ENCODE peak calls at places on chromosomes 12 and 14, in ten cellular contexts. One of them, this sample, is unnamed.

GRCh38 chr12:14774074-14774943 is 29.0 kb downstream of the WBP11 start:
- DNase-seq in dorsolateral prefrontal cortex: peak
- DNase-seq in natural killer cell: peak
- DNase-seq in astrocyte: peak
- DNase-seq in AG10803: peak
- DNase-seq in IMR-90: peak
- DNase-seq in breast epithelium: peak
- DNase-seq in testis: peak
- DNase-seq in type B pancreatic cell: peak
- DNase-seq in GM23338: peak
- DNase-seq in this sample: peak

GRCh38 chr14:33617154-33617553 is 333.7 kb downstream of the EGLN3 start:
- DNase-seq in dorsolateral prefrontal cortex: no peak
- DNase-seq in natural killer cell: no peak
- DNase-seq in astrocyte: peak
- DNase-seq in AG10803: peak
- DNase-seq in IMR-90: peak
- DNase-seq in breast epithelium: no peak
- DNase-seq in testis: no peak
- DNase-seq in type B pancreatic cell: no peak
- DNase-seq in GM23338: no peak
- DNase-seq in this sample: no peak

GRCh38 chr12:24008166-24008565 is 58.7 kb upstream of the SOX5 start:
- DNase-seq in dorsolateral prefrontal cortex: no peak
- DNase-seq in natural killer cell: no peak
- DNase-seq in astrocyte: no peak
- DNase-seq in AG10803: no peak
- DNase-seq in IMR-90: no peak
- DNase-seq in breast epithelium: no peak
- DNase-seq in testis: no peak
- DNase-seq in type B pancreatic cell: no peak
- DNase-seq in GM23338: no peak
- DNase-seq in this sample: no peak

GRCh38 chr14:22011243-22011642 is 337.6 kb upstream of the OR4E1 start:
- DNase-seq in dorsolateral prefrontal cortex: no peak
- DNase-seq in natural killer cell: no peak
- DNase-seq in astrocyte: no peak
- DNase-seq in AG10803: no peak
- DNase-seq in IMR-90: no peak
- DNase-seq in breast epithelium: no peak
- DNase-seq in testis: no peak
- DNase-seq in type B pancreatic cell: no peak
- DNase-seq in GM23338: no peak
- DNase-seq in this sample: no peak

GRCh38 chr12:103779410-103780092 is 61.5 kb downstream of the NT5DC3 start:
- DNase-seq in dorsolateral prefrontal cortex: no peak
- DNase-seq in natural killer cell: no peak
- DNase-seq in astrocyte: peak
- DNase-seq in AG10803: peak
- DNase-seq in IMR-90: peak
- DNase-seq in breast epithelium: no peak
- DNase-seq in testis: no peak
- DNase-seq in type B pancreatic cell: no peak
- DNase-seq in GM23338: peak
- DNase-seq in this sample: no peak

GRCh38 chr12:103806807-103807206 is 34.2 kb downstream of the NT5DC3 start:
- DNase-seq in dorsolateral prefrontal cortex: no peak
- DNase-seq in natural killer cell: no peak
- DNase-seq in astrocyte: peak
- DNase-seq in AG10803: no peak
- DNase-seq in IMR-90: no peak
- DNase-seq in breast epithelium: no peak
- DNase-seq in testis: no peak
- DNase-seq in type B pancreatic cell: no peak
- DNase-seq in GM23338: no peak
- DNase-seq in this sample: no peak

GRCh38 chr12:56307221-56307965 is 7.3 kb upstream of the CS start:
- DNase-seq in dorsolateral prefrontal cortex: no peak
- DNase-seq in natural killer cell: no peak
- DNase-seq in astrocyte: no peak
- DNase-seq in AG10803: no peak
- DNase-seq in IMR-90: no peak
- DNase-seq in breast epithelium: no peak
- DNase-seq in testis: no peak
- DNase-seq in type B pancreatic cell: no peak
- DNase-seq in GM23338: no peak
- DNase-seq in this sample: no peak

GRCh38 chr12:6826125-6826733 is 2.0 kb upstream of the P3H3 start:
- DNase-seq in dorsolateral prefrontal cortex: no peak
- DNase-seq in natural killer cell: no peak
- DNase-seq in astrocyte: no peak
- DNase-seq in AG10803: no peak
- DNase-seq in IMR-90: no peak
- DNase-seq in breast epithelium: no peak
- DNase-seq in testis: no peak
- DNase-seq in type B pancreatic cell: no peak
- DNase-seq in GM23338: no peak
- DNase-seq in this sample: no peak

GRCh38 chr12:46998811-46999368 is 80.5 kb upstream of the PCED1B start:
- DNase-seq in dorsolateral prefrontal cortex: no peak
- DNase-seq in natural killer cell: no peak
- DNase-seq in astrocyte: peak
- DNase-seq in AG10803: peak
- DNase-seq in IMR-90: peak
- DNase-seq in breast epithelium: no peak
- DNase-seq in testis: no peak
- DNase-seq in type B pancreatic cell: no peak
- DNase-seq in GM23338: no peak
- DNase-seq in this sample: no peak

GRCh38 chr12:76866726-76867125 is 12.1 kb downstream of the CSRP2 start:
- DNase-seq in dorsolateral prefrontal cortex: no peak
- DNase-seq in natural killer cell: no peak
- DNase-seq in astrocyte: peak
- DNase-seq in AG10803: peak
- DNase-seq in IMR-90: peak
- DNase-seq in breast epithelium: no peak
- DNase-seq in testis: no peak
- DNase-seq in type B pancreatic cell: no peak
- DNase-seq in GM23338: no peak
- DNase-seq in this sample: no peak

GRCh38 chr12:120197542-120197887 is 3.0 kb upstream of the GCN1 start:
- DNase-seq in dorsolateral prefrontal cortex: no peak
- DNase-seq in natural killer cell: no peak
- DNase-seq in astrocyte: no peak
- DNase-seq in AG10803: no peak
- DNase-seq in IMR-90: no peak
- DNase-seq in breast epithelium: no peak
- DNase-seq in testis: no peak
- DNase-seq in type B pancreatic cell: no peak
- DNase-seq in GM23338: no peak
- DNase-seq in this sample: no peak

GRCh38 chr12:92466391-92467305 is 236.1 kb upstream of the PLEKHG7 start:
- DNase-seq in dorsolateral prefrontal cortex: peak
- DNase-seq in natural killer cell: no peak
- DNase-seq in astrocyte: peak
- DNase-seq in AG10803: no peak
- DNase-seq in IMR-90: peak
- DNase-seq in breast epithelium: no peak
- DNase-seq in testis: no peak
- DNase-seq in type B pancreatic cell: no peak
- DNase-seq in GM23338: peak
- DNase-seq in this sample: peak

GRCh38 chr14:52992236-52992635 is 41.4 kb upstream of the FERMT2 start:
- DNase-seq in dorsolateral prefrontal cortex: no peak
- DNase-seq in natural killer cell: no peak
- DNase-seq in astrocyte: no peak
- DNase-seq in AG10803: no peak
- DNase-seq in IMR-90: no peak
- DNase-seq in breast epithelium: no peak
- DNase-seq in testis: no peak
- DNase-seq in type B pancreatic cell: no peak
- DNase-seq in GM23338: no peak
- DNase-seq in this sample: no peak

GRCh38 chr14:24418492-24418873 is 11.0 kb downstream of the CBLN3 start:
- DNase-seq in dorsolateral prefrontal cortex: no peak
- DNase-seq in natural killer cell: no peak
- DNase-seq in astrocyte: no peak
- DNase-seq in AG10803: peak
- DNase-seq in IMR-90: no peak
- DNase-seq in breast epithelium: no peak
- DNase-seq in testis: no peak
- DNase-seq in type B pancreatic cell: no peak
- DNase-seq in GM23338: no peak
- DNase-seq in this sample: no peak

GRCh38 chr14:37062191-37062803 is 110.1 kb downstream of the SLC25A21 start:
- DNase-seq in dorsolateral prefrontal cortex: no peak
- DNase-seq in natural killer cell: no peak
- DNase-seq in astrocyte: no peak
- DNase-seq in AG10803: no peak
- DNase-seq in IMR-90: no peak
- DNase-seq in breast epithelium: no peak
- DNase-seq in testis: no peak
- DNase-seq in type B pancreatic cell: no peak
- DNase-seq in GM23338: no peak
- DNase-seq in this sample: no peak

GRCh38 chr14:87260460-87260859 is 732.5 kb downstream of the GALC start:
- DNase-seq in dorsolateral prefrontal cortex: no peak
- DNase-seq in natural killer cell: no peak
- DNase-seq in astrocyte: no peak
- DNase-seq in AG10803: no peak
- DNase-seq in IMR-90: no peak
- DNase-seq in breast epithelium: no peak
- DNase-seq in testis: no peak
- DNase-seq in type B pancreatic cell: no peak
- DNase-seq in GM23338: peak
- DNase-seq in this sample: no peak

GRCh38 chr12:100859063-100859627 is 64.6 kb downstream of the ANO4 start:
- DNase-seq in dorsolateral prefrontal cortex: no peak
- DNase-seq in natural killer cell: no peak
- DNase-seq in astrocyte: no peak
- DNase-seq in AG10803: no peak
- DNase-seq in IMR-90: no peak
- DNase-seq in breast epithelium: no peak
- DNase-seq in testis: no peak
- DNase-seq in type B pancreatic cell: no peak
- DNase-seq in GM23338: no peak
- DNase-seq in this sample: no peak

GRCh38 chr14:100662850-100663527 is 63.7 kb upstream of the DLK1 start:
- DNase-seq in dorsolateral prefrontal cortex: peak
- DNase-seq in natural killer cell: peak
- DNase-seq in astrocyte: peak
- DNase-seq in AG10803: peak
- DNase-seq in IMR-90: peak
- DNase-seq in breast epithelium: peak
- DNase-seq in testis: peak
- DNase-seq in type B pancreatic cell: peak
- DNase-seq in GM23338: peak
- DNase-seq in this sample: peak

GRCh38 chr12:26832817-26833691 is at the start of gene ITPR2:
- DNase-seq in dorsolateral prefrontal cortex: peak
- DNase-seq in natural killer cell: peak
- DNase-seq in astrocyte: peak
- DNase-seq in AG10803: peak
- DNase-seq in IMR-90: peak
- DNase-seq in breast epithelium: peak
- DNase-seq in testis: peak
- DNase-seq in type B pancreatic cell: peak
- DNase-seq in GM23338: peak
- DNase-seq in this sample: peak
- TF ChIP-seq CTCF in dorsolateral prefrontal cortex: no peak
- TF ChIP-seq CTCF in natural killer cell: peak
- TF ChIP-seq CTCF in astrocyte: no peak
- TF ChIP-seq CTCF in AG10803: no peak
- TF ChIP-seq CTCF in IMR-90: peak
- TF ChIP-seq CTCF in breast epithelium: no peak
- TF ChIP-seq CTCF in testis: no peak
- TF ChIP-seq CTCF in type B pancreatic cell: peak
- TF ChIP-seq CTCF in GM23338: no peak
- TF ChIP-seq CTCF in this sample: no peak

GRCh38 chr12:131527092-131527491 is 183.8 kb upstream of the SFSWAP start:
- DNase-seq in dorsolateral prefrontal cortex: no peak
- DNase-seq in natural killer cell: no peak
- DNase-seq in astrocyte: no peak
- DNase-seq in AG10803: no peak
- DNase-seq in IMR-90: no peak
- DNase-seq in breast epithelium: no peak
- DNase-seq in testis: no peak
- DNase-seq in type B pancreatic cell: no peak
- DNase-seq in GM23338: no peak
- DNase-seq in this sample: no peak
- TF ChIP-seq CTCF in dorsolateral prefrontal cortex: no peak
- TF ChIP-seq CTCF in natural killer cell: no peak
- TF ChIP-seq CTCF in astrocyte: no peak
- TF ChIP-seq CTCF in AG10803: no peak
- TF ChIP-seq CTCF in IMR-90: no peak
- TF ChIP-seq CTCF in breast epithelium: no peak
- TF ChIP-seq CTCF in testis: no peak
- TF ChIP-seq CTCF in type B pancreatic cell: no peak
- TF ChIP-seq CTCF in GM23338: no peak
- TF ChIP-seq CTCF in this sample: no peak

DNA sequence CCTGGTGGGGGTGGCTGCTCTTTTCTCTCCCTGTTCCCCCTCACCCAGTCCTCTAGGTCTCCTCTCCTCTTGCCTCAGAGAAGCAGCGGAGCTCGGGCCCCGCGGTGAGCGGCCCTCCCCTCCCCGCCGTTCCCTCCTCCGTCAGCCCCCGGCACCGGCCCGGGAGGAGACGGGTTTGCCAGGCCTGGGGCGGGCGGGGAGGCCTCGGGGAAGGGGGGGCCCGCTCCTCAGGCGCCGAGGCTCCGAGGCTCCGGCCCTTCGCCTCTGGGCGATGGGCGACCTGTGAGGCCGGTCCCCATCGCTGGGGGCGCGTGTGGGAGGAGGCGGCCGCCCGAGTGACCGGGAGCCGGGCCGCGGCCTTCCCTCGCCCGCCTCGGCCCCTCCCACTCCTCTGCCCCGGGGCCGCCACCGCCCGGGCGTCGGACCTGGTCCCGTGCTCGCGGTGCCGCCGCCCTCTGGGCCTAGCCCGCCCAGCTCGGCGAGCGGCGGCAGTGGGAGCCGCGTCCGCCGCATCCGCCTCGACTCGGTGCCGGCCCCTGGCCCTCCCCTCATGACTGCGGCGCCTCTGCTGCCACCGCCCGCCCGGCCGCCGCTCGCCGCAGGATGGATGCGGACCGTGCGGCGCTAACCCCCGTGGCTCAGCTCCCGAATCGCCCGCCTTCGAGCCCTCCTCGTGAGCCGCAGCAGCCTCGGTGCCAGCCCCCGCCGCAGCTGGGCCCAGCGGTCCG is 458 bp downstream of the WNK1 start:
- DNase-seq in dorsolateral prefrontal cortex: no peak
- DNase-seq in natural killer cell: peak
- DNase-seq in astrocyte: no peak
- DNase-seq in AG10803: peak
- DNase-seq in IMR-90: peak
- DNase-seq in breast epithelium: no peak
- DNase-seq in testis: peak
- DNase-seq in type B pancreatic cell: peak
- DNase-seq in GM23338: peak
- DNase-seq in this sample: no peak
- TF ChIP-seq CTCF in dorsolateral prefrontal cortex: no peak
- TF ChIP-seq CTCF in natural killer cell: no peak
- TF ChIP-seq CTCF in astrocyte: no peak
- TF ChIP-seq CTCF in AG10803: no peak
- TF ChIP-seq CTCF in IMR-90: peak
- TF ChIP-seq CTCF in breast epithelium: no peak
- TF ChIP-seq CTCF in testis: no peak
- TF ChIP-seq CTCF in type B pancreatic cell: peak
- TF ChIP-seq CTCF in GM23338: no peak
- TF ChIP-seq CTCF in this sample: no peak

GRCh38 chr12:33222357-33222756 is 217.3 kb downstream of the SYT10 start:
- DNase-seq in dorsolateral prefrontal cortex: no peak
- DNase-seq in natural killer cell: no peak
- DNase-seq in astrocyte: no peak
- DNase-seq in AG10803: no peak
- DNase-seq in IMR-90: no peak
- DNase-seq in breast epithelium: no peak
- DNase-seq in testis: no peak
- DNase-seq in type B pancreatic cell: no peak
- DNase-seq in GM23338: peak
- DNase-seq in this sample: no peak
- TF ChIP-seq CTCF in dorsolateral prefrontal cortex: no peak
- TF ChIP-seq CTCF in natural killer cell: no peak
- TF ChIP-seq CTCF in astrocyte: no peak
- TF ChIP-seq CTCF in AG10803: no peak
- TF ChIP-seq CTCF in IMR-90: no peak
- TF ChIP-seq CTCF in breast epithelium: no peak
- TF ChIP-seq CTCF in testis: no peak
- TF ChIP-seq CTCF in type B pancreatic cell: no peak
- TF ChIP-seq CTCF in GM23338: no peak
- TF ChIP-seq CTCF in this sample: no peak

This sample was measured in activated B cell treated with CpG ODN at 0.5 μM for 24 hours.